ENCODE peak calls at places on chromosome 1, in seven cellular contexts. M, L, V, N, Z, P and W are unnamed samples. For H3K27me3, the result is how much of the 10 kb centered on the place peaks cover.

GRCh38 chr1:9724706-9725476 is 73.4 kb downstream of the PIK3CD start:
- DNase-seq in M (no peak), L (peak), V (peak), N (no peak), Z (peak), P (peak), W (no peak)

GRCh38 chr1:73593379-73593778 is 604.6 kb downstream of the LRRIQ3 start:
- DNase-seq in M (no peak), L (peak), V (no peak), N (no peak), Z (no peak), P (no peak), W (no peak)

GRCh38 chr1:58652351-58653184 is 47.3 kb downstream of the MYSM1 start:
- DNase-seq in M (peak), L (peak), V (peak), N (no peak), Z (peak), P (peak), W (no peak)

GRCh38 chr1:201011616-201012015 is 11.9 kb downstream of the KIF21B start:
- DNase-seq in M (no peak), L (no peak), V (no peak), N (no peak), Z (no peak), P (no peak), W (no peak)

GRCh38 chr1:203612932-203613682 is 13.5 kb upstream of the ATP2B4 start:
- DNase-seq in M (no peak), L (no peak), V (no peak), N (no peak), Z (no peak), P (no peak), W (no peak)

GRCh38 chr1:9239622-9240401 is 5.2 kb downstream of the H6PD start:
- DNase-seq in M (no peak), L (peak), V (peak), N (no peak), Z (peak), P (no peak), W (no peak)

GRCh38 chr1:179164494-179164893 is 65.0 kb downstream of the ABL2 start:
- DNase-seq in M (no peak), L (peak), V (no peak), N (no peak), Z (no peak), P (no peak), W (no peak)

GRCh38 chr1:95742591-95743089 is 508.6 kb downstream of the RWDD3 start:
- DNase-seq in M (no peak), L (peak), V (no peak), N (peak), Z (no peak), P (peak), W (no peak)

GRCh38 chr1:43776043-43776761 is 68.9 kb downstream of the ST3GAL3 start:
- DNase-seq in M (no peak), L (peak), V (no peak), N (no peak), Z (no peak), P (no peak), W (no peak)

GRCh38 chr1:44747878-44748277 is 8.2 kb downstream of the KIF2C start:
- DNase-seq in M (no peak), L (no peak), V (no peak), N (no peak), Z (no peak), P (no peak), W (no peak)

DNA sequence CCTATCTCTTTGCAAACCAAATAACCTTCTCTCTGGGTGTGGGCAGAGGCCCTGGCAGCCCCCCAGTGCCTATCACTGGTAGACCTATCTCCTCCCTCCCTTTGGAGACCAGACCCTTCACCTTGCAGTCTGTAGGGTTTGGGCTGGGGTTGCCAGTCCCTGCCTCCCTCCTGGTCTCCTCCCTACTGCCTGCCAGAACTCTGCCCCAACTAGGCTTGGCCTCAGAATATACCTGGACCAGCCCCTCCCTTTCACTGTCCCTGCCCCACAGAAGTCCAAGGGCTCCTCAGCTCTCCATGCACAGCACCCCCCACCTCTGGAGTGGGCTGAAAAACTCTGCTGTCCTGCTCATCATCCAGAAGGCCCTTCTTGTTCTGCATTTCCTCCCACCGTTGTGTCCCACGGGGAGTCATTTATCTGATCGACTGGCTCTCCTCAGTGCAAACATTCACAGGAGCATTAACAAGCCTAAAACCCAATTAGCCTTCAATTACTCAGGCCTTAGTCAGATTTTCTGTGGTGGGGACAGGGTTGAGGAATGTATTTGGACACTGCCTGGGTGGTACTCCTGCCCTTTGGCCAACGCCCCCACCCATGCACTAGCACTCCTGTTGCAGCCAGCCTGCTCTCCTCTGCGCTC is 27.7 kb upstream of the DMBX1 start:
- DNase-seq in M (no peak), L (peak), V (no peak), N (no peak), Z (no peak), P (no peak), W (no peak)
- H3K27me3 ChIP-seq in M (under half), L (under half), V (under half), N (under half), Z (under half), P (under half), W (under half)

DNA sequence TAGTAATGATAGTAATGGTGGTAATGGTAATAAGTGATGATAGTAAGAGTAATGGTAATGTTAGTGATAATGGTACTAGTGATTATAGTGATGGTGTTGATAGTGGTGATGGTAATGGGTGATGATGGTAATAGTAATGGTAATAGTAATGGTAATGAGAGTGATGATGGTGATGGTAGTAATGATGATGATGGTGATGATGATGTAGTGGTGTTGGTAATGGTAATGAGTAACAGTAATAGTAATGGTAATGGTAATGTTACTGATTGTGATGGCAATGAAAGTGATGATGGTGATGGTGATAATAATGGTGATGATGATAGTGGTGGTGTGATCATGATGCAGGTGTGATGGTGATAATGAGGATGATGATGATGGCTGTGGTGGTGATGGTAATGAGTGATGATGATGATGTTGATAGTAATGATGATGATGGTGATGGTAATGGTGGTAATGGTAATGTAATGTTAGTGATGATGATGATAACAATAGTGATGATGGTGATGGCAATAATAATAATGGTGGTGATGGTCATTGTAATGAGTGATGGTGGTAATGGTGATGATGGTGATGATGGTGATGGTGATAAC is 235.0 kb downstream of the MATN1 start:
- DNase-seq in M (no peak), L (no peak), V (no peak), N (no peak), Z (no peak), P (no peak), W (no peak)
- H3K27me3 ChIP-seq in M (under half), L (under half), V (under half), N (under half), Z (under half), P (under half), W (under half)

DNA sequence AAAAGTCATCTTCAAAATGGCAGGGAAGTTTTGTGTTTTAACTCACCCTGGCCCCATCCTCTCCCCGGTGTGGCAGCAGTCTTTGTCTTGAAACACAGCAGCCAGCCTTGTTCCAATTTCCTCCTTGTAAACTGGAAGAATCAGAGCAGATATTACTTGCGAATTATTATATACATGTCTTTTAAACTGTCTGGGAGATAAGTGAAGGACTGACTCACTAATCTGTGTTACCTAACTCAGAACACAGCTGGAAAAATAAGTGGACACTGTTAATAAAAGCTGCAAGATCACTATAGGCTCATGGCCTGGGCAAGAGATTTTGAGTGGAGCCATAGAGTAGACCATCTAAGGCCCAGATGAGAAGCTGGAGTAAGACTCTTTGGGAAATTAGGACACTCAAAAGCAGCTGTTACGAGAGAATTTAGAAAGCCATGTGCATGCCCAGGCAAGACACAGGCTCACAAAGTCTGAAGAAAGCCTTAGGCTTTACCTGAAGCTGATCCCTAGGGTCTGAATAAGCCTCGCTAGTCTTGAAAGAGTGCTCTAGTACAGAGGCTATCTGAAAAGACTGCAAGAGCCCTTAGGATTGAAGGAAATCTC is 233.0 kb upstream of the RAB4A start:
- DNase-seq in M (no peak), L (no peak), V (no peak), N (no peak), Z (no peak), P (no peak), W (no peak)
- H3K27me3 ChIP-seq in M (under half), L (under half), V (under half), N (under half), Z (under half), P (under half), W (under half)

GRCh38 chr1:1597275-1597930 is 2.5 kb downstream of the FNDC10 start:
- DNase-seq in M (no peak), L (peak), V (no peak), N (no peak), Z (no peak), P (no peak), W (no peak)
- H3K27me3 ChIP-seq in M (under half), L (under half), V (under half), N (under half), Z (under half), P (under half), W (under half)

GRCh38 chr1:7408771-7409150 is 362.3 kb upstream of the VAMP3 start:
- DNase-seq in M (no peak), L (no peak), V (no peak), N (no peak), Z (no peak), P (no peak), W (no peak)
- H3K27me3 ChIP-seq in M (under half), L (under half), V (under half), N (under half), Z (under half), P (under half), W (under half)

DNA sequence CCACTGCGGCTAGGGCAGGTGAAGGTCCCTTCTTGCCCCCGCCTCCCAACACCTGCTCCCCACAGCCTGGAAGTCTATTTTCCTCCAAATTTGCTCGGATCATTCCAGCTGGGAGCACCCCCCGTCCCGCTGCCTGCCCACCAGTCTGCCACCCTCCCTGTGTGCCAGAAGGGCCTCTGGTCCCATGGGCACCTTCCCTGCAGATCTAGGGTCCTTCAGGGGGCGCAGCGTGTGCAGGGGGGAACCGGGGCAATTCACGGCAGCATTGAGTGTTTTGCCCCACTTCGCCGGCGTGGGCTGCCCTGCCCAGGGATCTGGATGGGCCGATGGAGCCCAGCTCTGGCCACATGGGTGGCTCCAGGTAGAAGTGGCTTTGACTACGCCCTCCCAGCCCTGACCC is 26.3 kb upstream of the PEX10 start:
- DNase-seq in M (no peak), L (no peak), V (no peak), N (no peak), Z (no peak), P (no peak), W (no peak)
- H3K27me3 ChIP-seq in M (under half), L (under half), V (under half), N (under half), Z (under half), P (under half), W (under half)

GRCh38 chr1:177309884-177310283 is 139.1 kb downstream of the BRINP2 start:
- DNase-seq in M (no peak), L (peak), V (no peak), N (no peak), Z (no peak), P (no peak), W (no peak)
- H3K27me3 ChIP-seq in M (under half), L (under half), V (under half), N (under half), Z (under half), P (under half), W (under half)

DNA sequence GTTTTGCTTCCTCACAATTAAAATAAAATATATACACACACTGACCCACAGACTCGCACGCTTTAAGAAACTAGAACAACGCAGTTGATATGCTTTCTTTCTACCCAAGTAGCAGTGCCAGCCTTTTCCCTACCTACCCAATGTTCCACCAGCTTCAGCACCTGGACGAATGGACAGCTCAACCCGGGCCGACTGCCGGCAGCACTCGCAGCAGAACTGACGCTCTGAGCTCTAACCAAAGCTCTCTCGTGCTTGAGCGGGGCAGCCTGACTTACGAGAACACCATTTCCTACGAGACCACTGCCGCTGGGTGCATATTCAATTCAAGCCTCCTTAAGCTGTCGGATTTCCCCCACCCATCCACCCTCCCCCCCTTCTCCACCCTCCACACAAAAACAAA is 127.4 kb upstream of the DPYD start:
- DNase-seq in M (peak), L (peak), V (peak), N (peak), Z (peak), P (no peak), W (no peak)
- H3K27me3 ChIP-seq in M (under half), L (under half), V (half or more), N (under half), Z (under half), P (under half), W (under half)